ENCODE peak calls at places on chromosomes 12 and 14, in seven cellular contexts. P is breast epithelium, M is tibial artery, U is hepatocyte, I is fibroblast of the aortic adventitia, Z is PC-3, H is HFFc6. D is an unnamed sample.

GRCh38 chr12:78556651-78557050 is 307.9 kb upstream of the SYT1 start:
- DNase-seq in U (no peak), H (no peak), P (no peak), Z (no peak), M (no peak), I (no peak), D (no peak)

GRCh38 chr14:56487761-56488160 is 91.8 kb upstream of the TMEM260 start:
- DNase-seq in U (no peak), H (peak), I (peak), P (no peak), Z (peak), M (no peak), D (no peak)

GRCh38 chr12:125092872-125093680 is 27.8 kb downstream of the AACS start:
- DNase-seq in I (peak), U (peak), P (no peak), H (peak), M (no peak), Z (peak), D (no peak)

GRCh38 chr14:97274626-97275025 is 477.4 kb downstream of the VRK1 start:
- DNase-seq in U (no peak), M (no peak), H (no peak), P (no peak), I (no peak), Z (no peak), D (no peak)

GRCh38 chr12:26633591-26634210 is 199.3 kb downstream of the ITPR2 start:
- DNase-seq in I (peak), P (no peak), M (no peak), U (no peak), Z (no peak), H (no peak), D (no peak)

GRCh38 chr12:53205747-53206146 is 1.3 kb downstream of the ITGB7 start:
- DNase-seq in I (peak), U (no peak), Z (peak), H (peak), P (no peak), M (no peak), D (no peak)

GRCh38 chr12:88325076-88325827 is 183.1 kb downstream of the TMTC3 start:
- DNase-seq in Z (peak), H (peak), P (no peak), I (peak), U (peak), M (no peak), D (no peak)

GRCh38 chr14:22836301-22837058 is at the start of gene MMP14:
- DNase-seq in U (peak), H (peak), M (peak), P (peak), Z (peak), I (peak), D (peak)

GRCh38 chr12:64714551-64714968 is 44.6 kb downstream of the GNS start:
- DNase-seq in H (no peak), P (no peak), U (no peak), M (no peak), I (no peak), Z (no peak), D (no peak)

GRCh38 chr14:37858733-37859132 is 263.3 kb downstream of the TTC6 start:
- DNase-seq in U (no peak), Z (no peak), M (no peak), H (no peak), P (no peak), I (no peak), D (no peak)

GRCh38 chr12:111748867-111749266 is 17.9 kb upstream of the ALDH2 start:
- DNase-seq in P (no peak), H (no peak), Z (no peak), M (no peak), U (no peak), I (no peak), D (no peak)

GRCh38 chr12:32885831-32886230 is 10.7 kb downstream of the PKP2 start:
- DNase-seq in I (no peak), Z (no peak), M (no peak), U (no peak), P (no peak), H (no peak), D (no peak)

GRCh38 chr14:102333395-102333794 is 13.8 kb downstream of the ZNF839 start:
- DNase-seq in P (no peak), H (no peak), U (no peak), I (no peak), M (no peak), Z (no peak), D (no peak)

GRCh38 chr14:33657478-33657877 is 293.4 kb downstream of the EGLN3 start:
- DNase-seq in Z (peak), P (no peak), U (no peak), M (no peak), H (peak), I (peak), D (no peak)

DNA sequence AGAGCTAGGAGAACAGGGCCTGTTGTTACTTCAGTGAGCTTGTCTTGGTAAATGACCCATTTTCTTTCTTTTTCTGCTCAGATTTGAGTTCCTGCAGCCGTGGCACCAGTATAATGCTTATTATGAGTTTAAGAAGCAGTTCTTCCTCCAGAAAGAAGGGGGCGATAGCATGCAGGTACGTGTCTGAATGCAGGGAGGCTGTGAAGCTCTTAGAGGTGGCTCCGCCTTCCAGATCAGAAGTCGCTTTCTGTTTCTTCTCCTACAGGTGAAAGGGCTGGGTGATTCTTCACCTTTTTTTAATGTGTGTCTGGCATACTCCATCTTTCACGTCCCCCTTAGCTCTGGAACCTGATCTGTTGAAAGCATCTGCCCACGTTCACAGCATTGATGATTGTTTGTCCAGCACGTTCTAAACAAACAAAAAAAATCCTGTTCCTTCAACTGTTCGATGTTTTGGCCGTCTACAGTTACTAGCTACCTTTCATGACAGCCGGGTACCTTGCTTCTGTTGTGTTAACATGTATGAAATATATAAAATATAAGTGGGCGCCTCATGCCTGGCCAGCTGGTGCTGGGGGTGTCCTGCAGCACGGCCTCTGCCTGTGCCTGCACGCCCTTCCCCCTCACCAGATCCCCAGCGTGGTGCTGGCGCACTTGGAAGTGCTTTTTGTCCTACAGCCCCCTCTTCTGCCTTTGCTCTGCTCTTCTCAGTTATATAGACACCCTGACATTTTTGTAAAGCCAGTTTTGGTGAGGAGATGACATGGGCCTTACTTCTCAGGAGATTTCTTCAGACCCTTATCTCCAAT is 44.6 kb downstream of the SFSWAP start:
- DNase-seq in M (no peak), Z (peak), U (peak), H (no peak), I (peak), P (no peak), D (no peak)
- TF ChIP-seq CTCF in M (no peak), Z (peak), U (no peak), H (peak), I (peak), P (no peak), D (peak)

GRCh38 chr14:104507443-104507842 is 72.1 kb upstream of the C14orf180 start:
- DNase-seq in U (no peak), Z (no peak), H (no peak), I (no peak), P (no peak), M (no peak), D (no peak)

GRCh38 chr14:104512061-104512460 is 67.5 kb upstream of the C14orf180 start:
- DNase-seq in P (no peak), H (no peak), I (no peak), U (no peak), M (no peak), Z (no peak), D (no peak)

GRCh38 chr14:104510216-104510615 is 69.3 kb upstream of the C14orf180 start:
- DNase-seq in M (no peak), U (no peak), P (no peak), I (no peak), H (no peak), Z (no peak), D (no peak)

GRCh38 chr14:104510794-104511611 is 68.6 kb upstream of the C14orf180 start:
- DNase-seq in I (no peak), U (no peak), M (no peak), Z (no peak), P (peak), H (no peak), D (no peak)

DNA sequence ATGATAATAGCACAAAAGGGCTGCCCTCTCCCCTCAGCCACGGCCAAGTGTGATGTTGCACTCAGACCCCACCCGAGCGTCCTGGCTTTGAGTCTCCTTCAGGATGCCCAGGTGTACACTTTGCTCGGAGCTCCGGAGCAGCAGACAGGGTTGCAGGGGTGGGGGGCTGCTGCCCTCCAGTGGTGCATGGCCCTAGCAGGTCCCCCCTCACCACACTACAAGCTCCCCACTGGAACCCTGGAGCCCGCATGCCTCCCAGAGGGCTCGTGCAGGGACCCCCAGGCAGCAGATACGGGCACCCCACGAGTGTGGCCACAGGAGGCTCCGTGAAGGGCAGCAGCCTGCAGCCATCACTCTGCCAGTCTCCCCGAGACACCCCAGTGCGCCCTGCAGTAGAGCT is 69.9 kb upstream of the C14orf180 start:
- DNase-seq in P (no peak), M (no peak), Z (no peak), I (no peak), U (no peak), H (no peak), D (no peak)
- TF ChIP-seq CTCF in P (no peak), M (no peak), Z (no peak), I (no peak), U (peak), H (no peak), D (no peak)

GRCh38 chr14:105485720-105486332 is 860 bp upstream of the CRIP1 start:
- DNase-seq in H (no peak), I (no peak), P (no peak), U (peak), M (no peak), Z (peak), D (peak)
- TF ChIP-seq CTCF in H (peak), I (no peak), P (no peak), U (peak), M (peak), Z (peak), D (peak)

GRCh38 chr14:45128963-45129629 is 5.2 kb downstream of the FKBP3 start:
- DNase-seq in Z (no peak), P (no peak), H (no peak), M (no peak), I (no peak), U (no peak), D (no peak)

GRCh38 chr14:45135659-45136314 is at the start of gene FANCM:
- DNase-seq in M (peak), H (peak), Z (peak), U (peak), P (peak), I (peak), D (peak)

GRCh38 chr14:45133683-45134050 is 614 bp downstream of the FKBP3 start:
- DNase-seq in H (no peak), P (no peak), U (no peak), M (no peak), Z (no peak), I (peak), D (no peak)

GRCh38 chr14:45135181-45135580 is 549 bp upstream of the FANCM start:
- DNase-seq in Z (peak), P (no peak), I (peak), U (peak), H (peak), M (no peak), D (no peak)

GRCh38 chr14:45134051-45134958 is at the start of gene FKBP3:
- DNase-seq in U (peak), H (peak), M (peak), Z (peak), P (peak), I (peak), D (peak)
- TF ChIP-seq CTCF in U (peak), H (peak), M (no peak), Z (peak), P (no peak), I (peak), D (no peak)

DNA sequence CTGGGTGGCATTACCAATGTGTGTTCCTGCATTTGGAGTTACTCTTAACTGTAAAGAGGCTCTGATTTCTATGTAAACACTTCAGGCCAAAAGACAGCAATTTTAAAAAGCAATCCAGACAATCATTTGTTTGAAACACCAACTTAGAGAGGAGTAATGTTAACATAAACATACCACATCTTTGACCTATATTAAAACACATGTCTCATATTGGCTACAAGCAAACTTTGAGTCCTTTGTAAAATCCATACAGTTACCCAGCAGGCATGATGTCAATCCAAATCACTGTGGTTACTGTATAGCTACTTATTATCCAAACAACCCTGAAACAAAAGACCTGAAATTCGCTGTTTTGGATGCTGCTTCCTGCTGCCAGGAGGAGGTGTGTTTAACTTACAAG is 7.5 kb upstream of the G2E3 start:
- DNase-seq in I (no peak), M (no peak), H (no peak), P (no peak), Z (peak), U (no peak), D (no peak)
- TF ChIP-seq CTCF in I (no peak), M (no peak), H (no peak), P (no peak), Z (no peak), U (no peak), D (no peak)

DNA sequence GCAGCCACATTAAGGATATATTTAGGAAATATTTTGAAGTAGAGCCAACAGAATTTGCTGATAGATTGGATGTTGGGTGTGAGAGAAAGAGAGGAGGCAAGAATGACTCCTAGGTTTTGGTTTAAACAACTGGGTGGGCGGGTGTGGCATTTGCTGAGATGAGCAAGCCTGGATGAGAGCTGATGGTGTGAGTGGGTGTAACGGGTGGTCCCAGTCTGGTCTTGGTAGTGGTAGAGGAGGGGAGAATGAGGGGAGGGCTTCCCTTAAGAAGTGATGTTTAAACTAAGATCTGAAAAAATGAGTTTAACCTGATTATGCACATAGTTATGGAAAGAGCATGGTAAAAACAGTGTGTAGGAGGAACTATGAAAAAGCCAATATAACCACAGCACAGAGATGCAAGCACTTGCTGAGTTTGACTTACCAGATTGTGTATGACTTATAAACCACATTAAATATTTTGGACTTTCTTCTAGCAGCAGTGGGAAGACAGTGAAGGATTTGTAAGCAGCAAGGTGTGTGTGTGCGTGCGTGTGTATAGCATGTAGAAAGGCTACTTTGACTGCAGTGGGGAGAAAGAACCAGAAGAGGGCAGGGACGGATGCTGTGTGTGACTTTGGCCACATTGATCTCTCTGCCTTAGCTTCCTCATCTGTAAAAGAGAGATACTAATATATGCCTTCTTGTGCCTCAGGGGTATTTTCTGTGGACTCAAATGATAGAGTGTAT is 139.7 kb downstream of the PRIMA1 start:
- DNase-seq in H (no peak), I (peak), U (peak), M (no peak), P (no peak), Z (peak), D (no peak)
- TF ChIP-seq CTCF in H (no peak), I (no peak), U (peak), M (peak), P (peak), Z (peak), D (no peak)

GRCh38 chr12:54217774-54218221 is 29.0 kb upstream of the SMUG1 start:
- DNase-seq in Z (no peak), P (no peak), U (peak), H (no peak), M (no peak), I (no peak), D (no peak)

GRCh38 chr12:54216580-54217308 is 28.0 kb upstream of the SMUG1 start:
- DNase-seq in P (peak), M (peak), I (peak), H (peak), U (peak), Z (peak), D (peak)

GRCh38 chr12:54214553-54215374 is 26.0 kb upstream of the SMUG1 start:
- DNase-seq in U (peak), I (peak), H (peak), M (peak), Z (peak), P (peak), D (peak)

GRCh38 chr12:54215990-54216579 is 27.3 kb upstream of the SMUG1 start:
- DNase-seq in I (no peak), U (peak), H (no peak), Z (no peak), M (no peak), P (no peak), D (no peak)

GRCh38 chr12:54217309-54217661 is 28.5 kb upstream of the SMUG1 start:
- DNase-seq in P (no peak), Z (no peak), M (no peak), H (no peak), U (no peak), I (no peak), D (no peak)
- TF ChIP-seq CTCF in P (no peak), Z (peak), M (no peak), H (peak), U (no peak), I (no peak), D (peak)

GRCh38 chr14:50055461-50056228 is 60.7 kb downstream of the VCPKMT start:
- DNase-seq in I (no peak), U (no peak), H (no peak), P (no peak), Z (no peak), M (peak), D (no peak)
- TF ChIP-seq CTCF in I (peak), U (no peak), H (no peak), P (no peak), Z (peak), M (no peak), D (no peak)